ENCODE peak calls at places on chromosomes 6 and 20, in seven cellular contexts. One of them, this sample, is unnamed.

GRCh38 chr6:30100585-30101422 is 12.1 kb downstream of the TRIM31 start:
- DNase-seq in activated T-cell treated with anti-CD3 and anti-CD28 coated beads for 4 hours: no peak
- DNase-seq in HT-29: peak
- DNase-seq in H54: no peak
- DNase-seq in fibroblast of lung: no peak
- DNase-seq in activated CD4-positive, alpha-beta T cell treated with anti-CD3 and anti-CD28 coated beads, Interleukin-2, amount 10 ng/mL, durations not matched to agents 7 days and 5 days: no peak
- DNase-seq in A549: no peak
- DNase-seq in this sample: no peak

GRCh38 chr6:16049178-16049577 is 79.7 kb upstream of the MYLIP start:
- DNase-seq in fibroblast of lung: peak
- DNase-seq in activated CD4-positive, alpha-beta T cell treated with anti-CD3 and anti-CD28 coated beads, Interleukin-2, amount 10 ng/mL, durations not matched to agents 7 days and 5 days: no peak
- DNase-seq in HT-29: no peak
- DNase-seq in activated T-cell treated with anti-CD3 and anti-CD28 coated beads for 4 hours: no peak
- DNase-seq in A549: no peak
- DNase-seq in H54: no peak
- DNase-seq in this sample: no peak

GRCh38 chr6:110814488-110815259 is 595 bp downstream of the CDK19 start:
- DNase-seq in H54: peak
- DNase-seq in activated T-cell treated with anti-CD3 and anti-CD28 coated beads for 4 hours: peak
- DNase-seq in A549: peak
- DNase-seq in activated CD4-positive, alpha-beta T cell treated with anti-CD3 and anti-CD28 coated beads, Interleukin-2, amount 10 ng/mL, durations not matched to agents 7 days and 5 days: peak
- DNase-seq in HT-29: peak
- DNase-seq in fibroblast of lung: peak
- DNase-seq in this sample: no peak

GRCh38 chr20:2846698-2847097 is 6.2 kb downstream of the VPS16 start:
- DNase-seq in H54: no peak
- DNase-seq in activated T-cell treated with anti-CD3 and anti-CD28 coated beads for 4 hours: no peak
- DNase-seq in fibroblast of lung: no peak
- DNase-seq in A549: no peak
- DNase-seq in HT-29: no peak
- DNase-seq in activated CD4-positive, alpha-beta T cell treated with anti-CD3 and anti-CD28 coated beads, Interleukin-2, amount 10 ng/mL, durations not matched to agents 7 days and 5 days: no peak
- DNase-seq in this sample: no peak

GRCh38 chr6:93859964-93860363 is 440.6 kb upstream of the EPHA7 start:
- DNase-seq in activated CD4-positive, alpha-beta T cell treated with anti-CD3 and anti-CD28 coated beads, Interleukin-2, amount 10 ng/mL, durations not matched to agents 7 days and 5 days: no peak
- DNase-seq in fibroblast of lung: no peak
- DNase-seq in HT-29: no peak
- DNase-seq in A549: no peak
- DNase-seq in activated T-cell treated with anti-CD3 and anti-CD28 coated beads for 4 hours: no peak
- DNase-seq in H54: no peak
- DNase-seq in this sample: no peak

GRCh38 chr6:11762782-11763459 is 15.7 kb downstream of the ADTRP start:
- DNase-seq in fibroblast of lung: peak
- DNase-seq in H54: no peak
- DNase-seq in activated T-cell treated with anti-CD3 and anti-CD28 coated beads for 4 hours: no peak
- DNase-seq in activated CD4-positive, alpha-beta T cell treated with anti-CD3 and anti-CD28 coated beads, Interleukin-2, amount 10 ng/mL, durations not matched to agents 7 days and 5 days: no peak
- DNase-seq in HT-29: peak
- DNase-seq in A549: no peak
- DNase-seq in this sample: no peak

GRCh38 chr20:46040902-46041535 is 12.0 kb downstream of the SLC12A5 start:
- DNase-seq in H54: peak
- DNase-seq in HT-29: peak
- DNase-seq in fibroblast of lung: peak
- DNase-seq in activated CD4-positive, alpha-beta T cell treated with anti-CD3 and anti-CD28 coated beads, Interleukin-2, amount 10 ng/mL, durations not matched to agents 7 days and 5 days: peak
- DNase-seq in activated T-cell treated with anti-CD3 and anti-CD28 coated beads for 4 hours: peak
- DNase-seq in A549: peak
- DNase-seq in this sample: peak

GRCh38 chr6:107330190-107330589 is 129.2 kb downstream of the PDSS2 start:
- DNase-seq in activated T-cell treated with anti-CD3 and anti-CD28 coated beads for 4 hours: no peak
- DNase-seq in HT-29: peak
- DNase-seq in fibroblast of lung: no peak
- DNase-seq in H54: no peak
- DNase-seq in A549: no peak
- DNase-seq in activated CD4-positive, alpha-beta T cell treated with anti-CD3 and anti-CD28 coated beads, Interleukin-2, amount 10 ng/mL, durations not matched to agents 7 days and 5 days: peak
- DNase-seq in this sample: no peak

GRCh38 chr6:167744681-167745659 is 81.7 kb upstream of the AFDN start:
- DNase-seq in activated T-cell treated with anti-CD3 and anti-CD28 coated beads for 4 hours: no peak
- DNase-seq in activated CD4-positive, alpha-beta T cell treated with anti-CD3 and anti-CD28 coated beads, Interleukin-2, amount 10 ng/mL, durations not matched to agents 7 days and 5 days: no peak
- DNase-seq in A549: no peak
- DNase-seq in H54: no peak
- DNase-seq in fibroblast of lung: no peak
- DNase-seq in HT-29: no peak
- DNase-seq in this sample: no peak

GRCh38 chr20:52268184-52268583 is 76.6 kb upstream of the ZFP64 start:
- DNase-seq in activated CD4-positive, alpha-beta T cell treated with anti-CD3 and anti-CD28 coated beads, Interleukin-2, amount 10 ng/mL, durations not matched to agents 7 days and 5 days: no peak
- DNase-seq in fibroblast of lung: peak
- DNase-seq in activated T-cell treated with anti-CD3 and anti-CD28 coated beads for 4 hours: no peak
- DNase-seq in A549: no peak
- DNase-seq in HT-29: no peak
- DNase-seq in H54: no peak
- DNase-seq in this sample: no peak

GRCh38 chr6:168395983-168396382 is 45.0 kb upstream of the SMOC2 start:
- DNase-seq in fibroblast of lung: no peak
- DNase-seq in HT-29: no peak
- DNase-seq in H54: no peak
- DNase-seq in A549: no peak
- DNase-seq in activated T-cell treated with anti-CD3 and anti-CD28 coated beads for 4 hours: no peak
- DNase-seq in activated CD4-positive, alpha-beta T cell treated with anti-CD3 and anti-CD28 coated beads, Interleukin-2, amount 10 ng/mL, durations not matched to agents 7 days and 5 days: no peak
- DNase-seq in this sample: no peak

GRCh38 chr20:62733891-62734290 is 25.3 kb downstream of the NTSR1 start:
- DNase-seq in H54: no peak
- DNase-seq in A549: no peak
- DNase-seq in activated CD4-positive, alpha-beta T cell treated with anti-CD3 and anti-CD28 coated beads, Interleukin-2, amount 10 ng/mL, durations not matched to agents 7 days and 5 days: no peak
- DNase-seq in activated T-cell treated with anti-CD3 and anti-CD28 coated beads for 4 hours: no peak
- DNase-seq in HT-29: no peak
- DNase-seq in fibroblast of lung: no peak
- DNase-seq in this sample: no peak

GRCh38 chr6:3625161-3625979 is 126.1 kb downstream of the PXDC1 start:
- DNase-seq in fibroblast of lung: no peak
- DNase-seq in activated CD4-positive, alpha-beta T cell treated with anti-CD3 and anti-CD28 coated beads, Interleukin-2, amount 10 ng/mL, durations not matched to agents 7 days and 5 days: no peak
- DNase-seq in activated T-cell treated with anti-CD3 and anti-CD28 coated beads for 4 hours: no peak
- DNase-seq in HT-29: no peak
- DNase-seq in H54: no peak
- DNase-seq in A549: no peak
- DNase-seq in this sample: no peak

GRCh38 chr20:45780159-45780558 is 11.5 kb downstream of the WFDC3 start:
- DNase-seq in activated CD4-positive, alpha-beta T cell treated with anti-CD3 and anti-CD28 coated beads, Interleukin-2, amount 10 ng/mL, durations not matched to agents 7 days and 5 days: no peak
- DNase-seq in H54: no peak
- DNase-seq in HT-29: no peak
- DNase-seq in activated T-cell treated with anti-CD3 and anti-CD28 coated beads for 4 hours: no peak
- DNase-seq in A549: no peak
- DNase-seq in fibroblast of lung: no peak
- DNase-seq in this sample: no peak